ENCODE peak calls at places on chromosomes 16 and 17, in ten cellular contexts. One of them, this sample, is unnamed.

GRCh38 chr17:57774872-57775271 is 29.8 kb upstream of the CCDC182 start:
- DNase-seq in GM04504: no peak
- DNase-seq in GM13977: no peak
- DNase-seq in BE2C: no peak
- DNase-seq in T follicular helper cell: no peak
- DNase-seq in stimulated activated CD4-positive, alpha-beta T cell treated with anti-CD3 and anti-CD28 coated beads, Interleukin-15, amount 100 ng/mL, for 1 hour: no peak
- DNase-seq in A549: no peak
- DNase-seq in dorsolateral prefrontal cortex: no peak
- DNase-seq in NCI-H1092: no peak
- DNase-seq in effector memory CD8-positive, alpha-beta T cell: no peak
- DNase-seq in this sample: no peak

GRCh38 chr17:50062323-50063243 is 6.7 kb downstream of the ITGA3 start:
- DNase-seq in GM13977: no peak
- DNase-seq in dorsolateral prefrontal cortex: no peak
- DNase-seq in A549: peak
- DNase-seq in BE2C: no peak
- DNase-seq in GM04504: no peak
- DNase-seq in stimulated activated CD4-positive, alpha-beta T cell treated with anti-CD3 and anti-CD28 coated beads, Interleukin-15, amount 100 ng/mL, for 1 hour: no peak
- DNase-seq in effector memory CD8-positive, alpha-beta T cell: no peak
- DNase-seq in NCI-H1092: no peak
- DNase-seq in T follicular helper cell: no peak
- DNase-seq in this sample: peak

GRCh38 chr16:61879-62281 is 8.3 kb downstream of the SNRNP25 start:
- DNase-seq in dorsolateral prefrontal cortex: no peak
- DNase-seq in T follicular helper cell: no peak
- DNase-seq in A549: no peak
- DNase-seq in effector memory CD8-positive, alpha-beta T cell: no peak
- DNase-seq in BE2C: no peak
- DNase-seq in NCI-H1092: no peak
- DNase-seq in stimulated activated CD4-positive, alpha-beta T cell treated with anti-CD3 and anti-CD28 coated beads, Interleukin-15, amount 100 ng/mL, for 1 hour: no peak
- DNase-seq in GM13977: no peak
- DNase-seq in GM04504: no peak
- DNase-seq in this sample: no peak

GRCh38 chr16:74623846-74624245 is 16.9 kb upstream of the GLG1 start:
- DNase-seq in A549: no peak
- DNase-seq in stimulated activated CD4-positive, alpha-beta T cell treated with anti-CD3 and anti-CD28 coated beads, Interleukin-15, amount 100 ng/mL, for 1 hour: no peak
- DNase-seq in effector memory CD8-positive, alpha-beta T cell: no peak
- DNase-seq in NCI-H1092: no peak
- DNase-seq in GM13977: no peak
- DNase-seq in GM04504: no peak
- DNase-seq in dorsolateral prefrontal cortex: no peak
- DNase-seq in T follicular helper cell: no peak
- DNase-seq in BE2C: no peak
- DNase-seq in this sample: no peak

GRCh38 chr16:24761526-24761925 is 32.1 kb downstream of the TNRC6A start:
- DNase-seq in GM04504: no peak
- DNase-seq in dorsolateral prefrontal cortex: no peak
- DNase-seq in T follicular helper cell: no peak
- DNase-seq in effector memory CD8-positive, alpha-beta T cell: no peak
- DNase-seq in stimulated activated CD4-positive, alpha-beta T cell treated with anti-CD3 and anti-CD28 coated beads, Interleukin-15, amount 100 ng/mL, for 1 hour: no peak
- DNase-seq in A549: no peak
- DNase-seq in NCI-H1092: no peak
- DNase-seq in GM13977: no peak
- DNase-seq in BE2C: no peak
- DNase-seq in this sample: no peak

GRCh38 chr16:84847554-84848415 is 28.0 kb downstream of the CRISPLD2 start:
- DNase-seq in GM13977: no peak
- DNase-seq in A549: no peak
- DNase-seq in BE2C: no peak
- DNase-seq in effector memory CD8-positive, alpha-beta T cell: no peak
- DNase-seq in stimulated activated CD4-positive, alpha-beta T cell treated with anti-CD3 and anti-CD28 coated beads, Interleukin-15, amount 100 ng/mL, for 1 hour: no peak
- DNase-seq in GM04504: no peak
- DNase-seq in dorsolateral prefrontal cortex: no peak
- DNase-seq in T follicular helper cell: no peak
- DNase-seq in NCI-H1092: no peak
- DNase-seq in this sample: no peak

GRCh38 chr16:89574681-89575246 is 794 bp upstream of the CPNE7 start:
- DNase-seq in GM13977: peak
- DNase-seq in NCI-H1092: no peak
- DNase-seq in dorsolateral prefrontal cortex: no peak
- DNase-seq in stimulated activated CD4-positive, alpha-beta T cell treated with anti-CD3 and anti-CD28 coated beads, Interleukin-15, amount 100 ng/mL, for 1 hour: peak
- DNase-seq in BE2C: peak
- DNase-seq in effector memory CD8-positive, alpha-beta T cell: peak
- DNase-seq in A549: peak
- DNase-seq in T follicular helper cell: no peak
- DNase-seq in GM04504: peak
- DNase-seq in this sample: peak

GRCh38 chr16:56741399-56741798 is 11.5 kb downstream of the NUP93 start:
- DNase-seq in BE2C: no peak
- DNase-seq in effector memory CD8-positive, alpha-beta T cell: no peak
- DNase-seq in GM13977: no peak
- DNase-seq in T follicular helper cell: no peak
- DNase-seq in stimulated activated CD4-positive, alpha-beta T cell treated with anti-CD3 and anti-CD28 coated beads, Interleukin-15, amount 100 ng/mL, for 1 hour: no peak
- DNase-seq in A549: no peak
- DNase-seq in dorsolateral prefrontal cortex: no peak
- DNase-seq in NCI-H1092: no peak
- DNase-seq in GM04504: no peak
- DNase-seq in this sample: no peak

GRCh38 chr17:5122586-5123342 is 6.9 kb downstream of the USP6 start:
- DNase-seq in BE2C: no peak
- DNase-seq in effector memory CD8-positive, alpha-beta T cell: no peak
- DNase-seq in NCI-H1092: no peak
- DNase-seq in A549: no peak
- DNase-seq in GM13977: peak
- DNase-seq in dorsolateral prefrontal cortex: no peak
- DNase-seq in GM04504: no peak
- DNase-seq in T follicular helper cell: no peak
- DNase-seq in stimulated activated CD4-positive, alpha-beta T cell treated with anti-CD3 and anti-CD28 coated beads, Interleukin-15, amount 100 ng/mL, for 1 hour: no peak
- DNase-seq in this sample: no peak

GRCh38 chr17:2680961-2681360 is 30.6 kb downstream of the CLUH start:
- DNase-seq in GM04504: no peak
- DNase-seq in A549: no peak
- DNase-seq in BE2C: no peak
- DNase-seq in dorsolateral prefrontal cortex: no peak
- DNase-seq in T follicular helper cell: no peak
- DNase-seq in stimulated activated CD4-positive, alpha-beta T cell treated with anti-CD3 and anti-CD28 coated beads, Interleukin-15, amount 100 ng/mL, for 1 hour: no peak
- DNase-seq in NCI-H1092: no peak
- DNase-seq in GM13977: no peak
- DNase-seq in effector memory CD8-positive, alpha-beta T cell: no peak
- DNase-seq in this sample: no peak

GRCh38 chr16:14280541-14280940 is 209.4 kb downstream of the MRTFB start:
- DNase-seq in stimulated activated CD4-positive, alpha-beta T cell treated with anti-CD3 and anti-CD28 coated beads, Interleukin-15, amount 100 ng/mL, for 1 hour: no peak
- DNase-seq in effector memory CD8-positive, alpha-beta T cell: no peak
- DNase-seq in A549: no peak
- DNase-seq in GM04504: no peak
- DNase-seq in NCI-H1092: no peak
- DNase-seq in T follicular helper cell: no peak
- DNase-seq in GM13977: no peak
- DNase-seq in dorsolateral prefrontal cortex: no peak
- DNase-seq in BE2C: no peak
- DNase-seq in this sample: no peak

GRCh38 chr17:77127735-77128361 is 12.9 kb upstream of the SEC14L1 start:
- DNase-seq in NCI-H1092: no peak
- DNase-seq in effector memory CD8-positive, alpha-beta T cell: peak
- DNase-seq in dorsolateral prefrontal cortex: no peak
- DNase-seq in stimulated activated CD4-positive, alpha-beta T cell treated with anti-CD3 and anti-CD28 coated beads, Interleukin-15, amount 100 ng/mL, for 1 hour: peak
- DNase-seq in GM04504: no peak
- DNase-seq in BE2C: no peak
- DNase-seq in GM13977: no peak
- DNase-seq in T follicular helper cell: peak
- DNase-seq in A549: no peak
- DNase-seq in this sample: no peak

GRCh38 chr16:88781140-88782077 is 3.6 kb downstream of the PIEZO1 start:
- DNase-seq in NCI-H1092: no peak
- DNase-seq in effector memory CD8-positive, alpha-beta T cell: peak
- DNase-seq in T follicular helper cell: peak
- DNase-seq in BE2C: no peak
- DNase-seq in GM13977: peak
- DNase-seq in stimulated activated CD4-positive, alpha-beta T cell treated with anti-CD3 and anti-CD28 coated beads, Interleukin-15, amount 100 ng/mL, for 1 hour: peak
- DNase-seq in GM04504: no peak
- DNase-seq in A549: no peak
- DNase-seq in dorsolateral prefrontal cortex: no peak
- DNase-seq in this sample: no peak

GRCh38 chr16:84508502-84508901 is 4.0 kb upstream of the MEAK7 start:
- DNase-seq in T follicular helper cell: peak
- DNase-seq in GM04504: no peak
- DNase-seq in NCI-H1092: no peak
- DNase-seq in A549: no peak
- DNase-seq in effector memory CD8-positive, alpha-beta T cell: no peak
- DNase-seq in BE2C: no peak
- DNase-seq in GM13977: no peak
- DNase-seq in dorsolateral prefrontal cortex: no peak
- DNase-seq in stimulated activated CD4-positive, alpha-beta T cell treated with anti-CD3 and anti-CD28 coated beads, Interleukin-15, amount 100 ng/mL, for 1 hour: no peak
- DNase-seq in this sample: no peak

GRCh38 chr16:48318630-48319029 is 66.6 kb downstream of the SIAH1 start:
- DNase-seq in GM04504: peak
- DNase-seq in stimulated activated CD4-positive, alpha-beta T cell treated with anti-CD3 and anti-CD28 coated beads, Interleukin-15, amount 100 ng/mL, for 1 hour: no peak
- DNase-seq in effector memory CD8-positive, alpha-beta T cell: peak
- DNase-seq in T follicular helper cell: peak
- DNase-seq in NCI-H1092: no peak
- DNase-seq in dorsolateral prefrontal cortex: no peak
- DNase-seq in BE2C: no peak
- DNase-seq in A549: no peak
- DNase-seq in GM13977: no peak
- DNase-seq in this sample: no peak

GRCh38 chr17:78173025-78173715 is 4.8 kb downstream of the SYNGR2 start:
- DNase-seq in effector memory CD8-positive, alpha-beta T cell: no peak
- DNase-seq in stimulated activated CD4-positive, alpha-beta T cell treated with anti-CD3 and anti-CD28 coated beads, Interleukin-15, amount 100 ng/mL, for 1 hour: no peak
- DNase-seq in dorsolateral prefrontal cortex: no peak
- DNase-seq in NCI-H1092: no peak
- DNase-seq in GM13977: peak
- DNase-seq in GM04504: no peak
- DNase-seq in A549: no peak
- DNase-seq in BE2C: no peak
- DNase-seq in T follicular helper cell: no peak
- DNase-seq in this sample: no peak

GRCh38 chr17:58576679-58577367 is 62.4 kb upstream of the MTMR4 start:
- DNase-seq in BE2C: no peak
- DNase-seq in GM13977: no peak
- DNase-seq in A549: no peak
- DNase-seq in stimulated activated CD4-positive, alpha-beta T cell treated with anti-CD3 and anti-CD28 coated beads, Interleukin-15, amount 100 ng/mL, for 1 hour: no peak
- DNase-seq in effector memory CD8-positive, alpha-beta T cell: no peak
- DNase-seq in GM04504: no peak
- DNase-seq in NCI-H1092: no peak
- DNase-seq in dorsolateral prefrontal cortex: no peak
- DNase-seq in T follicular helper cell: no peak
- DNase-seq in this sample: no peak

GRCh38 chr16:79537584-79537983 is 63.0 kb downstream of the MAF start:
- DNase-seq in effector memory CD8-positive, alpha-beta T cell: no peak
- DNase-seq in NCI-H1092: no peak
- DNase-seq in T follicular helper cell: no peak
- DNase-seq in dorsolateral prefrontal cortex: no peak
- DNase-seq in GM13977: no peak
- DNase-seq in BE2C: no peak
- DNase-seq in A549: no peak
- DNase-seq in GM04504: no peak
- DNase-seq in stimulated activated CD4-positive, alpha-beta T cell treated with anti-CD3 and anti-CD28 coated beads, Interleukin-15, amount 100 ng/mL, for 1 hour: no peak
- DNase-seq in this sample: no peak

GRCh38 chr17:12348476-12348875 is 317.2 kb upstream of the MYOCD start:
- DNase-seq in GM04504: no peak
- DNase-seq in GM13977: no peak
- DNase-seq in effector memory CD8-positive, alpha-beta T cell: no peak
- DNase-seq in NCI-H1092: no peak
- DNase-seq in stimulated activated CD4-positive, alpha-beta T cell treated with anti-CD3 and anti-CD28 coated beads, Interleukin-15, amount 100 ng/mL, for 1 hour: no peak
- DNase-seq in BE2C: no peak
- DNase-seq in dorsolateral prefrontal cortex: no peak
- DNase-seq in A549: no peak
- DNase-seq in T follicular helper cell: no peak
- DNase-seq in this sample: no peak

GRCh38 chr17:78736526-78737079 is 45.5 kb downstream of the CYTH1 start:
- DNase-seq in A549: peak
- DNase-seq in stimulated activated CD4-positive, alpha-beta T cell treated with anti-CD3 and anti-CD28 coated beads, Interleukin-15, amount 100 ng/mL, for 1 hour: no peak
- DNase-seq in effector memory CD8-positive, alpha-beta T cell: peak
- DNase-seq in dorsolateral prefrontal cortex: no peak
- DNase-seq in GM04504: no peak
- DNase-seq in T follicular helper cell: peak
- DNase-seq in BE2C: peak
- DNase-seq in NCI-H1092: no peak
- DNase-seq in GM13977: no peak
- DNase-seq in this sample: peak

GRCh38 chr17:63695889-63696288 is 4.0 kb downstream of the LIMD2 start:
- DNase-seq in NCI-H1092: no peak
- DNase-seq in dorsolateral prefrontal cortex: no peak
- DNase-seq in effector memory CD8-positive, alpha-beta T cell: no peak
- DNase-seq in GM04504: no peak
- DNase-seq in T follicular helper cell: no peak
- DNase-seq in BE2C: no peak
- DNase-seq in stimulated activated CD4-positive, alpha-beta T cell treated with anti-CD3 and anti-CD28 coated beads, Interleukin-15, amount 100 ng/mL, for 1 hour: no peak
- DNase-seq in A549: no peak
- DNase-seq in GM13977: no peak
- DNase-seq in this sample: no peak

GRCh38 chr16:75965504-75966374 is 239.4 kb upstream of the CPHXL start:
- DNase-seq in GM13977: no peak
- DNase-seq in NCI-H1092: no peak
- DNase-seq in A549: no peak
- DNase-seq in stimulated activated CD4-positive, alpha-beta T cell treated with anti-CD3 and anti-CD28 coated beads, Interleukin-15, amount 100 ng/mL, for 1 hour: no peak
- DNase-seq in BE2C: no peak
- DNase-seq in T follicular helper cell: no peak
- DNase-seq in effector memory CD8-positive, alpha-beta T cell: no peak
- DNase-seq in GM04504: no peak
- DNase-seq in dorsolateral prefrontal cortex: no peak
- DNase-seq in this sample: no peak

GRCh38 chr16:87145181-87146176 is 171.7 kb downstream of the C16orf95 start:
- DNase-seq in A549: no peak
- DNase-seq in NCI-H1092: no peak
- DNase-seq in dorsolateral prefrontal cortex: no peak
- DNase-seq in GM13977: no peak
- DNase-seq in GM04504: no peak
- DNase-seq in T follicular helper cell: no peak
- DNase-seq in effector memory CD8-positive, alpha-beta T cell: no peak
- DNase-seq in stimulated activated CD4-positive, alpha-beta T cell treated with anti-CD3 and anti-CD28 coated beads, Interleukin-15, amount 100 ng/mL, for 1 hour: no peak
- DNase-seq in BE2C: no peak
- DNase-seq in this sample: peak

GRCh38 chr16:3149630-3150345 is 15.0 kb downstream of the ZNF213 start:
- DNase-seq in NCI-H1092: peak
- DNase-seq in effector memory CD8-positive, alpha-beta T cell: peak
- DNase-seq in GM04504: no peak
- DNase-seq in stimulated activated CD4-positive, alpha-beta T cell treated with anti-CD3 and anti-CD28 coated beads, Interleukin-15, amount 100 ng/mL, for 1 hour: no peak
- DNase-seq in T follicular helper cell: no peak
- DNase-seq in GM13977: peak
- DNase-seq in A549: peak
- DNase-seq in dorsolateral prefrontal cortex: peak
- DNase-seq in BE2C: peak
- DNase-seq in this sample: peak

GRCh38 chr16:1468456-1468855 is 6.4 kb downstream of the CLCN7 start:
- DNase-seq in GM04504: no peak
- DNase-seq in effector memory CD8-positive, alpha-beta T cell: no peak
- DNase-seq in BE2C: no peak
- DNase-seq in dorsolateral prefrontal cortex: no peak
- DNase-seq in T follicular helper cell: no peak
- DNase-seq in stimulated activated CD4-positive, alpha-beta T cell treated with anti-CD3 and anti-CD28 coated beads, Interleukin-15, amount 100 ng/mL, for 1 hour: no peak
- DNase-seq in GM13977: no peak
- DNase-seq in NCI-H1092: no peak
- DNase-seq in A549: no peak
- DNase-seq in this sample: no peak

This sample was measured in PC-9.